ENCODE peak calls at places on chromosomes 6 and 20, in eight cellular contexts. R is KG1, V is GM23338, E is SW480, C is NCI-H2171 treated with DMSO at 0.1 percent for 48 hours, T is WTC11, P is GDM1, L is GM10248. G is an unnamed sample.

GRCh38 chr6:166106076-166106686 is 61.5 kb downstream of the TBXT start:
- DNase-seq in V (peak; percentile 86), P (peak; percentile 21), T (peak; percentile 85), C (peak; percentile 47), L (peak; percentile 53), R (peak; percentile 42), E (peak; percentile 46), G (peak; percentile 92)

GRCh38 chr6:51684038-51684437 is 403.4 kb downstream of the PKHD1 start:
- DNase-seq in C (no peak), P (no peak), R (no peak), L (no peak), E (no peak), V (peak; percentile 15), T (no peak), G (no peak)

GRCh38 chr20:61516398-61517208 is 264.5 kb downstream of the CDH4 start:
- DNase-seq in C (no peak), R (no peak), P (no peak), T (no peak), V (no peak), E (no peak), L (no peak), G (no peak)

GRCh38 chr6:17354700-17355403 is 38.5 kb upstream of the CAP2 start:
- DNase-seq in C (no peak), T (no peak), E (peak; percentile 76), R (no peak), V (no peak), L (no peak), P (no peak), G (no peak)

GRCh38 chr6:20202070-20202658 is 10.1 kb downstream of the MBOAT1 start:
- DNase-seq in P (no peak), R (peak; percentile 21), E (peak; percentile 63), C (no peak), T (no peak), V (no peak), L (peak; percentile 75), G (no peak)

GRCh38 chr6:43129434-43130194 is 41.5 kb upstream of the SRF start:
- DNase-seq in R (no peak), E (peak; percentile 11), C (no peak), L (peak; percentile 46), V (peak; percentile 79), T (peak; percentile 58), P (no peak), G (peak; percentile 81)

GRCh38 chr20:63394069-63394468 is 32.9 kb upstream of the CHRNA4 start:
- DNase-seq in P (no peak), E (no peak), T (peak; percentile 67), R (no peak), C (peak; percentile 25), V (peak; percentile 84), L (no peak), G (peak; percentile 80)

GRCh38 chr20:50991076-50991475 is 31.8 kb downstream of the KCNG1 start:
- DNase-seq in R (no peak), L (no peak), T (no peak), P (no peak), V (no peak), E (no peak), C (no peak), G (no peak)

GRCh38 chr6:109867009-109867969 is 110.8 kb upstream of the GPR6 start:
- DNase-seq in C (no peak), L (no peak), P (no peak), T (no peak), V (no peak), R (no peak), E (no peak), G (peak; percentile 82)

GRCh38 chr20:56989516-56989915 is 276.9 kb downstream of the BMP7 start:
- DNase-seq in P (no peak), V (no peak), T (no peak), C (no peak), E (no peak), R (no peak), L (no peak), G (no peak)

GRCh38 chr6:166612471-166612881 is 14.6 kb downstream of the RPS6KA2 start:
- DNase-seq in T (no peak), P (no peak), R (no peak), E (no peak), L (no peak), V (no peak), C (no peak), G (peak; percentile 34)

GRCh38 chr20:17679786-17680127 is 2.3 kb downstream of the RRBP1 start:
- DNase-seq in R (no peak), T (no peak), V (peak; percentile 46), P (no peak), C (no peak), E (no peak), L (no peak), G (no peak)

G was measured in endodermal cell.